ENCODE peak calls at places on chromosomes 5 and 9, in ten cellular contexts. S, M, E, H, J, I, G, U, D and Q are unnamed samples.

GRCh38 chr5:113119271-113119924 is 142.8 kb downstream of the DCP2 start:
- DNase-seq in D (peak; percentile 43), I (no peak), S (no peak), E (no peak), M (no peak), U (peak; percentile 16), J (no peak), G (no peak), H (no peak), Q (peak; percentile 53)

GRCh38 chr5:69007086-69007672 is 86.6 kb upstream of the SLC30A5 start:
- DNase-seq in J (no peak), D (no peak), U (no peak), M (no peak), H (no peak), G (no peak), E (no peak), I (no peak), S (peak; percentile 55), Q (no peak)

GRCh38 chr5:72152506-72152905 is 45.2 kb downstream of the MAP1B start:
- DNase-seq in J (no peak), I (peak; percentile 63), U (no peak), G (no peak), E (no peak), S (no peak), M (no peak), D (no peak), H (no peak), Q (no peak)

GRCh38 chr5:97044057-97044456 is 98.4 kb downstream of the LIX1 start:
- DNase-seq in H (no peak), S (peak; percentile 27), D (peak; percentile 4), M (no peak), U (peak; percentile 55), J (peak; percentile 4), E (no peak), G (no peak), I (no peak), Q (no peak)

GRCh38 chr5:54720346-54720745 is 202.8 kb downstream of the SNX18 start:
- DNase-seq in E (no peak), G (no peak), M (no peak), J (no peak), D (no peak), U (no peak), S (no peak), H (no peak), I (peak; percentile 43), Q (no peak)

GRCh38 chr5:178288373-178289368 is 56.1 kb upstream of the PHYKPL start:
- DNase-seq in H (no peak), G (peak; percentile 88), E (peak; percentile 60), M (no peak), S (no peak), J (no peak), I (peak; percentile 1), D (no peak), U (peak; percentile 40), Q (peak; percentile 58)

GRCh38 chr5:139543423-139543991 is 17.6 kb upstream of the UBE2D2 start:
- DNase-seq in I (peak; percentile 43), S (no peak), U (peak; percentile 61), J (no peak), H (peak; percentile 56), D (peak; percentile 64), E (peak; percentile 86), G (no peak), M (peak; percentile 48), Q (peak; percentile 88)

GRCh38 chr9:124260769-124261603 is 3.2 kb downstream of the NEK6 start:
- DNase-seq in I (peak; percentile 83), E (no peak), G (no peak), S (no peak), U (peak; percentile 73), J (no peak), D (no peak), H (no peak), M (no peak), Q (no peak)

GRCh38 chr5:156913719-156914370 is 49.2 kb downstream of the TIMD4 start:
- DNase-seq in E (no peak), J (no peak), U (no peak), I (no peak), M (peak; percentile 24), S (peak; percentile 61), H (no peak), G (no peak), D (no peak), Q (no peak)

GRCh38 chr9:133532937-133533668 is 1.4 kb upstream of the ADAMTSL2 start:
- DNase-seq in E (peak; percentile 91), D (peak; percentile 50), S (peak; percentile 77), I (peak; percentile 26), M (peak; percentile 63), J (peak; percentile 73), U (peak; percentile 71), H (peak; percentile 52), G (peak; percentile 39), Q (peak; percentile 53)

GRCh38 chr9:129697111-129697955 is 31.9 kb downstream of the PRRX2 start:
- DNase-seq in I (peak; percentile 73), J (no peak), D (no peak), E (peak; percentile 93), M (no peak), G (no peak), H (peak; percentile 35), U (peak; percentile 87), S (peak; percentile 72), Q (no peak)

GRCh38 chr5:72353046-72353445 is 32.9 kb downstream of the PTCD2 start:
- DNase-seq in M (no peak), D (no peak), U (no peak), G (no peak), S (no peak), E (no peak), I (peak; percentile 68), J (no peak), H (no peak), Q (no peak)

DNA sequence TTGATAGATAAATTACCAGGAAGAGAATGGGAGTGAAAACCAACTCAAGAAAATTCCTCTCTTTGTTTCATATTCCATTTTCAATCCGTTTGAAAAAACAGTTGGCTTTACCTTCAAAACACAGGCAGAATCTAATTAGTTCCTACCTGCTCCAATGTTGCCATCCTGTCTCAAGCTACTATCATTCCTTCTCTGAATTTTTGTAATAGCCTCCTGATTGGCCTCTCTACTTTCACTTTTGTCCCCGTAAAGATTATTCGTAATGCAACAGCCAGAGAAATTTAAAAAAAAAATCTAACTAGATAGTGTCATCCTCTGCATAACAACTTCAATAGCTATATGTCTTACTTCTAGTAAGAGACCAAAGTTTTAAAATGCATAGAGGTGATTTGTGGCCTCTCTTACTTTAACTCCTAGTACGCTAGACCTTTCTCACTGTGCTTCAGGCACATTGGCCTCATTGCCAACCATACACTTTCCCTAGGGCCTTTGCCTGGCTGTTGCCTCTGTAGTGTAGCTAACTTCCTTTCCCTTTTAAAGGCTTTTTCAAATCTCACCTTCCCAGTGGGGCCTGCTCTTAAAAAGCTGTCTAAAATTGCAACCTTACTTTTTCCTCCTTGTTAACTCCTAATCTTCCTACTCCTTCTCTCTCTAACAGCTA is 311.3 kb upstream of the GRIN3A start:
- DNase-seq in I (no peak), S (no peak), U (no peak), D (no peak), M (no peak), E (no peak), J (no peak), H (no peak), G (no peak), Q (no peak)
- H3K27ac ChIP-seq in I (no peak overlapping the region), S (no peak overlapping the region), U (no peak overlapping the region), D (no peak overlapping the region), M (no peak overlapping the region), E (no peak overlapping the region), J (no peak overlapping the region), H (no peak overlapping the region), G (no peak overlapping the region), Q (no peak overlapping the region)

DNA sequence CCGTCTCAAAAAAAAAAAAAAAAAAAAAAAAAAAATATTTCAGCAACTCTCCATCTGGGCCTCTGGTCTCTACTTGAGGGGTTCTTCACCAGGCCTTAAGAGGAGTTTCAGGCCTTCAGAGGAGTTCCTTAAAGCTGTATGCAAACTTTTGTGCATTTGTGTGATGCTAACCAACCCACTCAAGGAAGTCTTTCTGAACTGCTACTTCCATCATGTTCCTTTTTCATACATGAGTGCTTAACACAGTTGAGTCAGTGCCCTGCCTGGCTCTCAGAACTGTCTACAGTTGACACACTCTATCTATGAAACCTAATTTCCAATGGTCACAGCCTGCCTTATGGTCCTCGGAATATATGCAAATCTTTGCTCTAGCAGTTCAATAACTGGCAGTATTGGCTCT is 146.5 kb downstream of the MEF2C start:
- DNase-seq in E (no peak), D (no peak), S (no peak), I (no peak), U (no peak), G (no peak), J (no peak), M (no peak), H (no peak), Q (no peak)
- H3K27ac ChIP-seq in E (peak overlapping the region; percentile 2), D (no peak overlapping the region), S (no peak overlapping the region), I (no peak overlapping the region), U (no peak overlapping the region), G (no peak overlapping the region), J (no peak overlapping the region), M (no peak overlapping the region), H (no peak overlapping the region), Q (no peak overlapping the region)

GRCh38 chr9:127504887-127505251 is 53.6 kb downstream of the LRSAM1 start:
- DNase-seq in U (no peak), G (no peak), H (no peak), E (no peak), M (no peak), J (no peak), I (no peak), S (no peak), D (no peak), Q (no peak)
- H3K27ac ChIP-seq in U (no peak overlapping the region), G (peak overlapping the region; percentile 55), H (peak overlapping the region; percentile 72), E (no peak overlapping the region), M (no peak overlapping the region), J (peak overlapping the region; percentile 45), I (no peak overlapping the region), S (no peak overlapping the region), D (no peak overlapping the region), Q (no peak overlapping the region)

DNA sequence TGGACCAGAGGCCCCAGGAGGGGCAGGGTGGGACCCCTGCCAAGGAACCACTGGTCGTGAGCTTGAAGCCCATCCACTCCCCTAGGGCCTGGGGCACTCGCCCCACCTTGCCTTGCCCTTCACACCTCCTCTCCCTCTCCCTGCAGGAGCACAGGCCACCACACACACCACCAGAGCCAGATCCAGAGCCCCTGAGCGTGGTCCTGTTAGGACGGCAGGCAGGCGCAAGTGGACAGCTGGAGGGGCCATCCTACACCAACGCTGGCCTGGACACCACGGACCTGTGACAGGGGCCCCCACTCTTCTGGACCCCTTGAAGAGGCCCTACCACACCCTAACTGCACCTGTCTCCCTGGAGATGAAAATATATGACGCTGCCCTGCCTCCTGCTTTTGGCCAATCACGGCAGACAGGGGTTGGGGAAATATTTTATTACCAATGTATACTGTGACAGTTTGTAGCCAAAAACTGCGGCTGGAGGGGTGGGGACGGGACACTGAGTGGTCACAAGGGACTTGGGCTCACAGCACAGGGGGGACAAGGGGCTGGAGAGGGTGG is 14.5 kb downstream of the GPRIN1 start:
- DNase-seq in U (no peak), D (no peak), J (no peak), H (no peak), G (no peak), I (no peak), E (no peak), M (no peak), S (no peak), Q (no peak)
- H3K27ac ChIP-seq in U (no peak overlapping the region), D (no peak overlapping the region), J (no peak overlapping the region), H (no peak overlapping the region), G (no peak overlapping the region), I (no peak overlapping the region), E (no peak overlapping the region), M (no peak overlapping the region), S (no peak overlapping the region), Q (no peak overlapping the region)